ENCODE peak calls at places on chromosome 6, in ten cellular contexts. One of them, this sample, is unnamed.

GRCh38 chr6:56382416-56382940 is 135.1 kb upstream of the COL21A1 start:
- DNase-seq in IMR-90: no peak
- DNase-seq in lung microvascular endothelial cell: no peak
- DNase-seq in frontal cortex: no peak
- DNase-seq in non-pigmented ciliary epithelial cell: no peak
- DNase-seq in WTC11: no peak
- DNase-seq in GM18507: no peak
- DNase-seq in CD8-positive, alpha-beta T cell: no peak
- DNase-seq in NCI-H226: no peak
- DNase-seq in KBM-7: peak
- DNase-seq in this sample: no peak

GRCh38 chr6:5501837-5502236 is 240.5 kb downstream of the FARS2 start:
- DNase-seq in frontal cortex: no peak
- DNase-seq in lung microvascular endothelial cell: no peak
- DNase-seq in WTC11: no peak
- DNase-seq in CD8-positive, alpha-beta T cell: no peak
- DNase-seq in non-pigmented ciliary epithelial cell: no peak
- DNase-seq in KBM-7: no peak
- DNase-seq in NCI-H226: no peak
- DNase-seq in IMR-90: no peak
- DNase-seq in GM18507: no peak
- DNase-seq in this sample: no peak

GRCh38 chr6:56637640-56638039 is 5.0 kb downstream of the DST start:
- DNase-seq in IMR-90: peak
- DNase-seq in CD8-positive, alpha-beta T cell: no peak
- DNase-seq in lung microvascular endothelial cell: peak
- DNase-seq in frontal cortex: peak
- DNase-seq in WTC11: no peak
- DNase-seq in non-pigmented ciliary epithelial cell: peak
- DNase-seq in NCI-H226: peak
- DNase-seq in KBM-7: peak
- DNase-seq in GM18507: no peak
- DNase-seq in this sample: no peak

GRCh38 chr6:133041020-133041419 is 200.1 kb upstream of the EYA4 start:
- DNase-seq in CD8-positive, alpha-beta T cell: no peak
- DNase-seq in GM18507: no peak
- DNase-seq in NCI-H226: no peak
- DNase-seq in frontal cortex: no peak
- DNase-seq in lung microvascular endothelial cell: no peak
- DNase-seq in IMR-90: no peak
- DNase-seq in non-pigmented ciliary epithelial cell: no peak
- DNase-seq in KBM-7: no peak
- DNase-seq in WTC11: no peak
- DNase-seq in this sample: no peak

GRCh38 chr6:85092224-85092623 is 327.8 kb upstream of the TBX18 start:
- DNase-seq in frontal cortex: no peak
- DNase-seq in IMR-90: no peak
- DNase-seq in WTC11: no peak
- DNase-seq in GM18507: no peak
- DNase-seq in NCI-H226: no peak
- DNase-seq in non-pigmented ciliary epithelial cell: no peak
- DNase-seq in CD8-positive, alpha-beta T cell: no peak
- DNase-seq in KBM-7: no peak
- DNase-seq in lung microvascular endothelial cell: no peak
- DNase-seq in this sample: no peak

GRCh38 chr6:148925701-148926100 is 178.9 kb downstream of the UST start:
- DNase-seq in GM18507: no peak
- DNase-seq in IMR-90: peak
- DNase-seq in lung microvascular endothelial cell: no peak
- DNase-seq in CD8-positive, alpha-beta T cell: no peak
- DNase-seq in frontal cortex: no peak
- DNase-seq in non-pigmented ciliary epithelial cell: no peak
- DNase-seq in NCI-H226: no peak
- DNase-seq in WTC11: no peak
- DNase-seq in KBM-7: no peak
- DNase-seq in this sample: no peak

GRCh38 chr6:148817689-148818088 is 70.9 kb downstream of the UST start:
- DNase-seq in frontal cortex: no peak
- DNase-seq in NCI-H226: no peak
- DNase-seq in IMR-90: no peak
- DNase-seq in non-pigmented ciliary epithelial cell: no peak
- DNase-seq in KBM-7: peak
- DNase-seq in lung microvascular endothelial cell: no peak
- DNase-seq in GM18507: no peak
- DNase-seq in CD8-positive, alpha-beta T cell: no peak
- DNase-seq in WTC11: no peak
- DNase-seq in this sample: no peak

GRCh38 chr6:109428889-109429477 is 11.4 kb downstream of the PPIL6 start:
- DNase-seq in CD8-positive, alpha-beta T cell: no peak
- DNase-seq in lung microvascular endothelial cell: peak
- DNase-seq in NCI-H226: peak
- DNase-seq in GM18507: no peak
- DNase-seq in WTC11: no peak
- DNase-seq in non-pigmented ciliary epithelial cell: no peak
- DNase-seq in frontal cortex: no peak
- DNase-seq in IMR-90: peak
- DNase-seq in KBM-7: no peak
- DNase-seq in this sample: no peak

GRCh38 chr6:159981591-159982245 is 12.8 kb downstream of the IGF2R start:
- DNase-seq in frontal cortex: no peak
- DNase-seq in non-pigmented ciliary epithelial cell: no peak
- DNase-seq in KBM-7: peak
- DNase-seq in lung microvascular endothelial cell: peak
- DNase-seq in IMR-90: peak
- DNase-seq in NCI-H226: no peak
- DNase-seq in WTC11: no peak
- DNase-seq in GM18507: no peak
- DNase-seq in CD8-positive, alpha-beta T cell: no peak
- DNase-seq in this sample: no peak

GRCh38 chr6:148509789-148510581 is 167.3 kb downstream of the SASH1 start:
- DNase-seq in GM18507: no peak
- DNase-seq in non-pigmented ciliary epithelial cell: peak
- DNase-seq in frontal cortex: no peak
- DNase-seq in lung microvascular endothelial cell: peak
- DNase-seq in CD8-positive, alpha-beta T cell: no peak
- DNase-seq in IMR-90: peak
- DNase-seq in KBM-7: peak
- DNase-seq in WTC11: no peak
- DNase-seq in NCI-H226: peak
- DNase-seq in this sample: peak

GRCh38 chr6:131951576-131952230 is 531 bp upstream of the CCN2 start:
- DNase-seq in non-pigmented ciliary epithelial cell: no peak
- DNase-seq in CD8-positive, alpha-beta T cell: no peak
- DNase-seq in WTC11: no peak
- DNase-seq in NCI-H226: no peak
- DNase-seq in KBM-7: no peak
- DNase-seq in IMR-90: no peak
- DNase-seq in lung microvascular endothelial cell: no peak
- DNase-seq in GM18507: no peak
- DNase-seq in frontal cortex: no peak
- DNase-seq in this sample: no peak

GRCh38 chr6:151475653-151476523 is 17.9 kb upstream of the CCDC170 start:
- DNase-seq in KBM-7: peak
- DNase-seq in GM18507: no peak
- DNase-seq in lung microvascular endothelial cell: peak
- DNase-seq in IMR-90: peak
- DNase-seq in WTC11: peak
- DNase-seq in frontal cortex: no peak
- DNase-seq in NCI-H226: peak
- DNase-seq in CD8-positive, alpha-beta T cell: no peak
- DNase-seq in non-pigmented ciliary epithelial cell: no peak
- DNase-seq in this sample: no peak

GRCh38 chr6:135853986-135854385 is 2.5 kb downstream of the PDE7B start:
- DNase-seq in GM18507: no peak
- DNase-seq in IMR-90: no peak
- DNase-seq in KBM-7: no peak
- DNase-seq in non-pigmented ciliary epithelial cell: no peak
- DNase-seq in CD8-positive, alpha-beta T cell: no peak
- DNase-seq in frontal cortex: no peak
- DNase-seq in lung microvascular endothelial cell: no peak
- DNase-seq in WTC11: no peak
- DNase-seq in NCI-H226: no peak
- DNase-seq in this sample: no peak

GRCh38 chr6:120604510-120604909 is 729.8 kb downstream of the TBC1D32 start:
- DNase-seq in non-pigmented ciliary epithelial cell: peak
- DNase-seq in NCI-H226: no peak
- DNase-seq in IMR-90: no peak
- DNase-seq in frontal cortex: no peak
- DNase-seq in CD8-positive, alpha-beta T cell: no peak
- DNase-seq in lung microvascular endothelial cell: no peak
- DNase-seq in GM18507: no peak
- DNase-seq in WTC11: no peak
- DNase-seq in KBM-7: no peak
- DNase-seq in this sample: no peak

GRCh38 chr6:30154061-30154460 is 7.0 kb downstream of the TRIM10 start:
- DNase-seq in IMR-90: no peak
- DNase-seq in KBM-7: no peak
- DNase-seq in lung microvascular endothelial cell: no peak
- DNase-seq in non-pigmented ciliary epithelial cell: no peak
- DNase-seq in frontal cortex: no peak
- DNase-seq in GM18507: no peak
- DNase-seq in CD8-positive, alpha-beta T cell: no peak
- DNase-seq in WTC11: no peak
- DNase-seq in NCI-H226: no peak
- DNase-seq in this sample: no peak

GRCh38 chr6:53432318-53433161 is 83.8 kb upstream of the ELOVL5 start:
- DNase-seq in NCI-H226: peak
- DNase-seq in non-pigmented ciliary epithelial cell: peak
- DNase-seq in frontal cortex: no peak
- DNase-seq in CD8-positive, alpha-beta T cell: no peak
- DNase-seq in GM18507: no peak
- DNase-seq in IMR-90: peak
- DNase-seq in WTC11: no peak
- DNase-seq in KBM-7: no peak
- DNase-seq in lung microvascular endothelial cell: no peak
- DNase-seq in this sample: no peak

GRCh38 chr6:71419954-71420692 is 131.5 kb downstream of the OGFRL1 start:
- DNase-seq in GM18507: no peak
- DNase-seq in lung microvascular endothelial cell: peak
- DNase-seq in WTC11: no peak
- DNase-seq in NCI-H226: no peak
- DNase-seq in non-pigmented ciliary epithelial cell: no peak
- DNase-seq in frontal cortex: peak
- DNase-seq in CD8-positive, alpha-beta T cell: no peak
- DNase-seq in IMR-90: peak
- DNase-seq in KBM-7: no peak
- DNase-seq in this sample: no peak

GRCh38 chr6:110731196-110731595 is 84.1 kb downstream of the CDK19 start:
- DNase-seq in frontal cortex: no peak
- DNase-seq in non-pigmented ciliary epithelial cell: peak
- DNase-seq in IMR-90: no peak
- DNase-seq in lung microvascular endothelial cell: no peak
- DNase-seq in NCI-H226: no peak
- DNase-seq in KBM-7: no peak
- DNase-seq in CD8-positive, alpha-beta T cell: no peak
- DNase-seq in GM18507: no peak
- DNase-seq in WTC11: no peak
- DNase-seq in this sample: peak

GRCh38 chr6:44043479-44044153 is 83.6 kb downstream of the MRPL14 start:
- DNase-seq in WTC11: peak
- DNase-seq in frontal cortex: no peak
- DNase-seq in NCI-H226: peak
- DNase-seq in lung microvascular endothelial cell: no peak
- DNase-seq in KBM-7: no peak
- DNase-seq in CD8-positive, alpha-beta T cell: no peak
- DNase-seq in IMR-90: peak
- DNase-seq in non-pigmented ciliary epithelial cell: no peak
- DNase-seq in GM18507: no peak
- DNase-seq in this sample: no peak

GRCh38 chr6:159727717-159728440 is 573 bp downstream of the WTAP start:
- DNase-seq in non-pigmented ciliary epithelial cell: no peak
- DNase-seq in NCI-H226: no peak
- DNase-seq in frontal cortex: no peak
- DNase-seq in KBM-7: peak
- DNase-seq in WTC11: no peak
- DNase-seq in lung microvascular endothelial cell: peak
- DNase-seq in IMR-90: no peak
- DNase-seq in CD8-positive, alpha-beta T cell: no peak
- DNase-seq in GM18507: peak
- DNase-seq in this sample: peak

GRCh38 chr6:135128268-135128914 is 52.7 kb upstream of the MYB start:
- DNase-seq in KBM-7: peak
- DNase-seq in CD8-positive, alpha-beta T cell: peak
- DNase-seq in lung microvascular endothelial cell: peak
- DNase-seq in WTC11: no peak
- DNase-seq in NCI-H226: no peak
- DNase-seq in GM18507: peak
- DNase-seq in frontal cortex: no peak
- DNase-seq in IMR-90: no peak
- DNase-seq in non-pigmented ciliary epithelial cell: no peak
- DNase-seq in this sample: no peak

GRCh38 chr6:1379026-1379809 is 10.2 kb upstream of the FOXF2 start:
- DNase-seq in WTC11: no peak
- DNase-seq in non-pigmented ciliary epithelial cell: no peak
- DNase-seq in KBM-7: no peak
- DNase-seq in IMR-90: no peak
- DNase-seq in CD8-positive, alpha-beta T cell: no peak
- DNase-seq in NCI-H226: no peak
- DNase-seq in lung microvascular endothelial cell: no peak
- DNase-seq in GM18507: no peak
- DNase-seq in frontal cortex: no peak
- DNase-seq in this sample: no peak

GRCh38 chr6:10174056-10174455 is 240.8 kb downstream of the TFAP2A start:
- DNase-seq in non-pigmented ciliary epithelial cell: no peak
- DNase-seq in GM18507: no peak
- DNase-seq in KBM-7: no peak
- DNase-seq in WTC11: no peak
- DNase-seq in frontal cortex: no peak
- DNase-seq in NCI-H226: no peak
- DNase-seq in lung microvascular endothelial cell: no peak
- DNase-seq in IMR-90: no peak
- DNase-seq in CD8-positive, alpha-beta T cell: no peak
- DNase-seq in this sample: no peak

GRCh38 chr6:85864453-85865401 is 222.0 kb upstream of the SYNCRIP start:
- DNase-seq in frontal cortex: no peak
- DNase-seq in non-pigmented ciliary epithelial cell: no peak
- DNase-seq in CD8-positive, alpha-beta T cell: no peak
- DNase-seq in IMR-90: peak
- DNase-seq in WTC11: no peak
- DNase-seq in GM18507: no peak
- DNase-seq in NCI-H226: no peak
- DNase-seq in lung microvascular endothelial cell: peak
- DNase-seq in KBM-7: peak
- DNase-seq in this sample: peak

GRCh38 chr6:158662607-158663464 is 13.0 kb downstream of the SYTL3 start:
- DNase-seq in non-pigmented ciliary epithelial cell: no peak
- DNase-seq in CD8-positive, alpha-beta T cell: no peak
- DNase-seq in IMR-90: peak
- DNase-seq in NCI-H226: no peak
- DNase-seq in WTC11: no peak
- DNase-seq in frontal cortex: no peak
- DNase-seq in KBM-7: peak
- DNase-seq in GM18507: no peak
- DNase-seq in lung microvascular endothelial cell: no peak
- DNase-seq in this sample: no peak

GRCh38 chr6:16311763-16312162 is 73.4 kb downstream of the GMPR start:
- DNase-seq in non-pigmented ciliary epithelial cell: no peak
- DNase-seq in KBM-7: no peak
- DNase-seq in NCI-H226: no peak
- DNase-seq in IMR-90: no peak
- DNase-seq in GM18507: no peak
- DNase-seq in lung microvascular endothelial cell: no peak
- DNase-seq in CD8-positive, alpha-beta T cell: no peak
- DNase-seq in WTC11: no peak
- DNase-seq in frontal cortex: no peak
- DNase-seq in this sample: no peak

GRCh38 chr6:147095316-147095715 is 108.9 kb upstream of the STXBP5 start:
- DNase-seq in IMR-90: peak
- DNase-seq in NCI-H226: no peak
- DNase-seq in lung microvascular endothelial cell: no peak
- DNase-seq in WTC11: no peak
- DNase-seq in KBM-7: no peak
- DNase-seq in frontal cortex: no peak
- DNase-seq in CD8-positive, alpha-beta T cell: no peak
- DNase-seq in non-pigmented ciliary epithelial cell: no peak
- DNase-seq in GM18507: no peak
- DNase-seq in this sample: no peak

GRCh38 chr6:1796706-1797529 is 187.2 kb downstream of the FOXC1 start:
- DNase-seq in IMR-90: peak
- DNase-seq in NCI-H226: no peak
- DNase-seq in KBM-7: no peak
- DNase-seq in non-pigmented ciliary epithelial cell: no peak
- DNase-seq in frontal cortex: no peak
- DNase-seq in WTC11: no peak
- DNase-seq in CD8-positive, alpha-beta T cell: no peak
- DNase-seq in lung microvascular endothelial cell: no peak
- DNase-seq in GM18507: no peak
- DNase-seq in this sample: no peak